ENCODE peak calls at places on chromosomes 3 and 15, in five cellular contexts. E, H, F, U and V are unnamed samples.

GRCh38 chr3:128736598-128736997 is 10.6 kb downstream of the RAB7A start:
- DNase-seq in F (peak), H (peak), U (no peak), E (peak), V (no peak)

GRCh38 chr15:56524915-56525314 is 60.0 kb upstream of the MNS1 start:
- DNase-seq in H (peak), E (peak), F (peak), U (no peak), V (no peak)

GRCh38 chr15:51377038-51377761 is 35.7 kb downstream of the GLDN start:
- DNase-seq in U (no peak), E (peak), H (peak), F (peak), V (no peak)

GRCh38 chr3:100992086-100993033 is 861 bp downstream of the ABI3BP start:
- DNase-seq in H (peak), F (peak), U (peak), E (no peak), V (no peak)

GRCh38 chr15:47301481-47301880 is 415.8 kb upstream of the SEMA6D start:
- DNase-seq in U (no peak), E (no peak), F (no peak), H (no peak), V (no peak)

GRCh38 chr15:58608129-58608590 is 141.3 kb downstream of the ADAM10 start:
- DNase-seq in H (peak), F (no peak), E (peak), U (no peak), V (no peak)

GRCh38 chr3:38016847-38017444 is 12.5 kb downstream of the PLCD1 start:
- DNase-seq in E (no peak), U (no peak), H (no peak), F (no peak), V (no peak)

GRCh38 chr3:184511741-184512140 is 49.8 kb upstream of the EPHB3 start:
- DNase-seq in F (no peak), U (no peak), H (no peak), E (no peak), V (no peak)

GRCh38 chr3:171317133-171317532 is 143.1 kb downstream of the TNIK start:
- DNase-seq in E (peak), H (no peak), F (no peak), U (no peak), V (no peak)

GRCh38 chr3:158773845-158774542 is 27.9 kb upstream of the MFSD1 start:
- DNase-seq in U (peak), F (peak), H (peak), E (peak), V (no peak)

DNA sequence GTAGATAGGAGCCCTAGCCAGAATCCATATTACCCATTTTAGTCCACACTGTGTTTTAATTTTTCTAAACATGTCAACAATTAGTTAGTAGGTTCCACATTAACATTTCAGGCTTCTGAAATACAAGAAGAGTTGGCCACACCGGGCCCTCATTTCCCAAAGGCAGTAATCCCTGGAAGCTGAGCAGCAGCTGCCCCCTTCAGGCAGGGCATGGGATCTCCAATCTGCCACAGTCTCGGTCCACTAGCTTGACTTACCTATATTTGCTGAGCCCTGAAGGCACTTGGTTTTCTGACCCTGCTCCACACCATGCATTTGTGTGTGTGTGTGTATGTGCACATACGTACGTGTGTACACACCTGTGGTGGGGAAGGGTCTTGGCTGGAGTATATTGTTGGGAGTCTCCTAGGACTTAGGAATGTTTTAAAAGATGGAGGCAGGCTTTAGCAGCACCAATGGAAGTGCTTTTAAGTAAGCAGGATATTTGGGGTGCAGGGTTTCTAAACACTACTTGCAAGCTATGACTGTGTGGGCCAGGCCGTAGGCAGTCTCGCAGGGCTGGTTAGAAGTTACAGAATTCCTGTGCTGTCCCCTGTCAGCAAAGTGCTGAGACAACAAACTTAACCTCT is 71.2 kb upstream of the SOX14 start:
- DNase-seq in F (peak), H (no peak), U (peak), E (no peak), V (no peak)
- TF ChIP-seq CTCF in F (peak), H (no peak), U (peak), E (no peak), V (peak)

DNA sequence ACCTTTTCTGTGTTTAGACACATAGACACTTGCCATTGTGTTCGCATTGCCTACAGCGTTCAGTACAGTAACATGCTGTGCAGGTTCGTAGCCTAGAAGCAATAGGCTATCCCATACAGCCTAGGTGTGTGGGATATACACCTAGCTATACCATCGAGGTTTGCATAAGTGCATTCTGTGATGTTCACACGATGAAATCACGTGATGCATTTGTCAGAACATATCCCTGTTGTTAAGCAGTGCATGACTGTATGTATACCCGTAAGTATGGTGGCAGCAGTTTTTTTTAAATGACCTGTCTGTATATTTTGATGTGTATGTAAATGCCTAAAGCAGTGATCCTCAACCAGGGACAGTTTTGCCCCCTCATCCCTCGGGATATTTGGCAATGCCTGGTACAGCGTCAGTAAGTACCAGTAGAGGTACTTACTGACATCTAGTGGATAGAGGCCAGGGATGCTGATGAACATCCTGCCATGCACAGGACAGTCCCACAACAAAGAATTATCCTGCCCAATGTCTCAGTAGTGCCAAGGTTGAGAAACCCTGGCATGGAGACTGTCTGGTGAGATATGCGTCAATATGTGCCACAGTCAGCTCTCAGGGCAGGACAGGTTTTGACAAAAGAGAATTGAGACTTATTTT is 129.1 kb downstream of the HCN4 start:
- DNase-seq in F (peak), H (peak), E (no peak), U (no peak), V (no peak)
- TF ChIP-seq CTCF in F (no peak), H (peak), E (no peak), U (no peak), V (peak)

DNA sequence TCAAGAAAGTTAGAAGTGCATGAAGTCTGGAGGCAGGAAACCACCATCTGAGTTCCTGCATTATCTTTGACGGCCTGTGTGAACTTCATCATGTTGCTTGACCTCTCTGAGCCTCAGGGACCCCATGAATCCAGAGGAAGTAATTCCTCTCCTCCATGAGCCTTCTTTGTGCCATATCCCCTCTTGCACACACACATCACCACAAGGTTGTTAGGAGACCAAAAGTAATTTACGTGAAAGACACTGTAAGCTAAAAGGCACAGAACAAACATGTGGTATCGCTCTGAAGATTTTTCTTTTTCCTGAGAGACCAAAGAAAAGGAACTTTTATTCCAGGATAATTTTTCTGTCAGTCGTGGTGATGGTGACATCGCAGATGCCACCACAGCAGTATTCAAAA is 55.9 kb upstream of the BCL6 start:
- DNase-seq in H (no peak), U (no peak), F (no peak), E (no peak), V (no peak)
- TF ChIP-seq CTCF in H (no peak), U (no peak), F (no peak), E (no peak), V (no peak)

GRCh38 chr3:136818851-136819783 is at the start of gene SLC35G2:
- DNase-seq in U (peak), H (peak), F (peak), E (peak), V (peak)
- TF ChIP-seq CTCF in U (no peak), H (peak), F (no peak), E (no peak), V (peak)